ENCODE peak calls at places on chromosome 7, in eight cellular contexts. One of them, this sample, is unnamed.

GRCh38 chr7:128022631-128023532 is 8.4 kb downstream of the LRRC4 start:
- DNase-seq in transverse colon: no peak
- DNase-seq in tibial artery: no peak
- DNase-seq in uterus: peak; percentile 35
- DNase-seq in astrocyte: peak; percentile 80
- DNase-seq in IMR-90: peak; percentile 81
- DNase-seq in esophagus muscularis mucosa: no peak
- DNase-seq in HepG2: no peak
- DNase-seq in this sample: no peak

GRCh38 chr7:42400373-42400772 is 163.4 kb upstream of the GLI3 start:
- DNase-seq in tibial artery: no peak
- DNase-seq in transverse colon: no peak
- DNase-seq in uterus: no peak
- DNase-seq in HepG2: no peak
- DNase-seq in astrocyte: no peak
- DNase-seq in esophagus muscularis mucosa: no peak
- DNase-seq in IMR-90: no peak
- DNase-seq in this sample: no peak

GRCh38 chr7:100791881-100792666 is 35.2 kb downstream of the EPHB4 start:
- DNase-seq in uterus: no peak
- DNase-seq in IMR-90: no peak
- DNase-seq in HepG2: peak; percentile 72
- DNase-seq in tibial artery: no peak
- DNase-seq in astrocyte: no peak
- DNase-seq in transverse colon: no peak
- DNase-seq in esophagus muscularis mucosa: no peak
- DNase-seq in this sample: peak; percentile 63

GRCh38 chr7:32257632-32258031 is 187.4 kb upstream of the PDE1C start:
- DNase-seq in tibial artery: no peak
- DNase-seq in transverse colon: no peak
- DNase-seq in uterus: no peak
- DNase-seq in esophagus muscularis mucosa: no peak
- DNase-seq in astrocyte: no peak
- DNase-seq in IMR-90: no peak
- DNase-seq in HepG2: no peak
- DNase-seq in this sample: no peak

GRCh38 chr7:82595176-82595575 is 151.6 kb upstream of the CACNA2D1 start:
- DNase-seq in uterus: no peak
- DNase-seq in IMR-90: no peak
- DNase-seq in astrocyte: peak; percentile 44
- DNase-seq in esophagus muscularis mucosa: no peak
- DNase-seq in transverse colon: no peak
- DNase-seq in HepG2: no peak
- DNase-seq in tibial artery: no peak
- DNase-seq in this sample: no peak

GRCh38 chr7:147182859-147183258 is 1066.3 kb downstream of the CNTNAP2 start:
- DNase-seq in esophagus muscularis mucosa: no peak
- DNase-seq in uterus: no peak
- DNase-seq in IMR-90: peak; percentile 10
- DNase-seq in transverse colon: no peak
- DNase-seq in HepG2: no peak
- DNase-seq in astrocyte: no peak
- DNase-seq in tibial artery: no peak
- DNase-seq in this sample: no peak

GRCh38 chr7:82172017-82172416 is 271.6 kb downstream of the CACNA2D1 start:
- DNase-seq in astrocyte: no peak
- DNase-seq in uterus: no peak
- DNase-seq in esophagus muscularis mucosa: no peak
- DNase-seq in IMR-90: no peak
- DNase-seq in tibial artery: no peak
- DNase-seq in HepG2: no peak
- DNase-seq in transverse colon: no peak
- DNase-seq in this sample: no peak

GRCh38 chr7:70588151-70588550 is 543.8 kb upstream of the GALNT17 start:
- DNase-seq in tibial artery: no peak
- DNase-seq in HepG2: no peak
- DNase-seq in transverse colon: no peak
- DNase-seq in astrocyte: no peak
- DNase-seq in IMR-90: no peak
- DNase-seq in uterus: no peak
- DNase-seq in esophagus muscularis mucosa: no peak
- DNase-seq in this sample: peak; percentile 43

GRCh38 chr7:3673524-3673923 is 372.5 kb downstream of the SDK1 start:
- DNase-seq in astrocyte: no peak
- DNase-seq in uterus: no peak
- DNase-seq in IMR-90: peak; percentile 6
- DNase-seq in HepG2: peak; percentile 23
- DNase-seq in transverse colon: peak; percentile 50
- DNase-seq in tibial artery: no peak
- DNase-seq in esophagus muscularis mucosa: no peak
- DNase-seq in this sample: peak; percentile 91

GRCh38 chr7:3149231-3149960 is 105.7 kb upstream of the CARD11 start:
- DNase-seq in uterus: no peak
- DNase-seq in astrocyte: no peak
- DNase-seq in HepG2: no peak
- DNase-seq in tibial artery: peak; percentile 59
- DNase-seq in transverse colon: no peak
- DNase-seq in esophagus muscularis mucosa: no peak
- DNase-seq in IMR-90: no peak
- DNase-seq in this sample: peak; percentile 47

GRCh38 chr7:8442295-8442813 is 8.9 kb downstream of the NXPH1 start:
- DNase-seq in tibial artery: no peak
- DNase-seq in uterus: no peak
- DNase-seq in IMR-90: no peak
- DNase-seq in astrocyte: no peak
- DNase-seq in HepG2: no peak
- DNase-seq in transverse colon: no peak
- DNase-seq in esophagus muscularis mucosa: no peak
- DNase-seq in this sample: no peak

GRCh38 chr7:7861211-7861633 is 107.4 kb upstream of the GLCCI1 start:
- DNase-seq in transverse colon: no peak
- DNase-seq in tibial artery: no peak
- DNase-seq in HepG2: peak; percentile 49
- DNase-seq in IMR-90: peak; percentile 87
- DNase-seq in astrocyte: peak; percentile 86
- DNase-seq in uterus: no peak
- DNase-seq in esophagus muscularis mucosa: no peak
- DNase-seq in this sample: no peak

GRCh38 chr7:114997487-114998404 is 75.9 kb downstream of the MDFIC start:
- DNase-seq in HepG2: no peak
- DNase-seq in astrocyte: no peak
- DNase-seq in uterus: no peak
- DNase-seq in IMR-90: peak; percentile 37
- DNase-seq in transverse colon: no peak
- DNase-seq in esophagus muscularis mucosa: no peak
- DNase-seq in tibial artery: no peak
- DNase-seq in this sample: no peak

GRCh38 chr7:127813991-127814556 is 162.1 kb downstream of the SND1 start:
- DNase-seq in uterus: no peak
- DNase-seq in HepG2: no peak
- DNase-seq in astrocyte: peak; percentile 41
- DNase-seq in IMR-90: peak; percentile 57
- DNase-seq in esophagus muscularis mucosa: no peak
- DNase-seq in tibial artery: no peak
- DNase-seq in transverse colon: no peak
- DNase-seq in this sample: no peak

GRCh38 chr7:1987084-1987535 is 245.6 kb downstream of the MAD1L1 start:
- DNase-seq in HepG2: no peak
- DNase-seq in astrocyte: no peak
- DNase-seq in IMR-90: no peak
- DNase-seq in transverse colon: no peak
- DNase-seq in esophagus muscularis mucosa: no peak
- DNase-seq in tibial artery: no peak
- DNase-seq in uterus: no peak
- DNase-seq in this sample: no peak

GRCh38 chr7:33494473-33494872 is 365.1 kb downstream of the BBS9 start:
- DNase-seq in tibial artery: no peak
- DNase-seq in astrocyte: no peak
- DNase-seq in HepG2: no peak
- DNase-seq in esophagus muscularis mucosa: no peak
- DNase-seq in transverse colon: no peak
- DNase-seq in IMR-90: peak; percentile 11
- DNase-seq in uterus: no peak
- DNase-seq in this sample: no peak

GRCh38 chr7:33500590-33500989 is 371.2 kb downstream of the BBS9 start:
- DNase-seq in astrocyte: no peak
- DNase-seq in HepG2: no peak
- DNase-seq in esophagus muscularis mucosa: no peak
- DNase-seq in transverse colon: no peak
- DNase-seq in IMR-90: peak; percentile 10
- DNase-seq in uterus: no peak
- DNase-seq in tibial artery: no peak
- DNase-seq in this sample: no peak

DNA sequence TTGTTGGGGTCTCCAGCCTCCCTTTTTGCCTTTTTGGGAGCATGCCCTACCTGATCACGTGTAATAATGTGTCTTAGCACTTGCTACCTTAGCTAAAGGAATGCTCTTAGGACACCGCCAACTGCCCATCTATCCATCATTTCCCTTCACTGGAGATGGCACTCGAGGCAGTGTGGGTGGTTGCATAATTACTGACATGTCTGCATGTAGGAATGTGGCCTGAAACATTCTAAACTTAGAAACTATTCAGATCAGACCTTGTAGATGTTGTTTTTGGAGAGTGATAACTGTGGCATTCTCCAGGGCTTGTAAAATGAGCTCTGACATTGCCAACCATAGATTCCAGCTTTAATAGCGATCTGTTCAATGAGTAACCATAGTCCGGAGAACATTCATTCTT is 365.8 kb downstream of the BBS9 start:
- DNase-seq in astrocyte: peak; percentile 82
- DNase-seq in tibial artery: no peak
- DNase-seq in transverse colon: no peak
- DNase-seq in uterus: no peak
- DNase-seq in esophagus muscularis mucosa: no peak
- DNase-seq in IMR-90: peak; percentile 46
- DNase-seq in HepG2: no peak
- DNase-seq in this sample: no peak
- H3K4me3 ChIP-seq in astrocyte: no peak overlapping the region
- H3K4me3 ChIP-seq in tibial artery: no peak overlapping the region
- H3K4me3 ChIP-seq in transverse colon: no peak overlapping the region
- H3K4me3 ChIP-seq in uterus: no peak overlapping the region
- H3K4me3 ChIP-seq in esophagus muscularis mucosa: no peak overlapping the region
- H3K4me3 ChIP-seq in IMR-90: no peak overlapping the region
- H3K4me3 ChIP-seq in HepG2: no peak overlapping the region
- H3K4me3 ChIP-seq in this sample: no peak overlapping the region

GRCh38 chr7:121303422-121304171 is 25.2 kb upstream of the WNT16 start:
- DNase-seq in transverse colon: no peak
- DNase-seq in esophagus muscularis mucosa: no peak
- DNase-seq in HepG2: no peak
- DNase-seq in IMR-90: no peak
- DNase-seq in astrocyte: no peak
- DNase-seq in uterus: no peak
- DNase-seq in tibial artery: no peak
- DNase-seq in this sample: no peak

GRCh38 chr7:121305109-121305508 is 23.7 kb upstream of the WNT16 start:
- DNase-seq in uterus: no peak
- DNase-seq in HepG2: no peak
- DNase-seq in transverse colon: no peak
- DNase-seq in tibial artery: no peak
- DNase-seq in esophagus muscularis mucosa: no peak
- DNase-seq in IMR-90: peak; percentile 50
- DNase-seq in astrocyte: peak; percentile 16
- DNase-seq in this sample: no peak

GRCh38 chr7:121306565-121306964 is 22.2 kb upstream of the WNT16 start:
- DNase-seq in uterus: no peak
- DNase-seq in astrocyte: no peak
- DNase-seq in transverse colon: no peak
- DNase-seq in tibial artery: no peak
- DNase-seq in esophagus muscularis mucosa: no peak
- DNase-seq in IMR-90: no peak
- DNase-seq in HepG2: no peak
- DNase-seq in this sample: no peak

GRCh38 chr7:121302214-121302745 is 26.5 kb upstream of the WNT16 start:
- DNase-seq in IMR-90: peak; percentile 89
- DNase-seq in astrocyte: peak; percentile 73
- DNase-seq in HepG2: no peak
- DNase-seq in transverse colon: no peak
- DNase-seq in tibial artery: no peak
- DNase-seq in esophagus muscularis mucosa: no peak
- DNase-seq in uterus: no peak
- DNase-seq in this sample: no peak

DNA sequence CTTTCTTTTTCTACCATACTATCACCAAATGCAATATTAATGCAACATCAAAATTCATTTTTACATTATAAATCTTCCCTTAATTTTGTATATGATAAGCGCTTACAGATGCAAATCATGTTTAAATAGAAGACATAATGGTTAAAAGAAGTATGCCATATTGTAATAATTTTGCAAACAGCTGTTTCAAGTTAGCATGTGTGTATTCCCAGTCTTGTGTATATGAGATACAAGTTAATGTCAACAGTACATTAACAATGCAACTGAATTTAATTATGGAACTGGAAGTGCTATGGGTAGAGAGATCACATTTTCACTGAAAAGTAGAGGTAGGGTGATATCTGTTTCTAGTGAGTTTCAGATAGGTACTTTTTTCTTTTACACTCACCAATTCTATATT is 24.5 kb upstream of the WNT16 start:
- DNase-seq in astrocyte: no peak
- DNase-seq in HepG2: no peak
- DNase-seq in transverse colon: no peak
- DNase-seq in tibial artery: no peak
- DNase-seq in IMR-90: peak; percentile 33
- DNase-seq in uterus: no peak
- DNase-seq in esophagus muscularis mucosa: no peak
- DNase-seq in this sample: no peak
- H3K4me1 ChIP-seq in astrocyte: peaks cover 17% of the 10 kb centered on the region
- H3K4me1 ChIP-seq in HepG2: no peaks in the 10 kb centered on the region
- H3K4me1 ChIP-seq in transverse colon: peaks cover 4% of the 10 kb centered on the region
- H3K4me1 ChIP-seq in tibial artery: no peaks in the 10 kb centered on the region
- H3K4me1 ChIP-seq in IMR-90: peaks cover 12% of the 10 kb centered on the region
- H3K4me1 ChIP-seq in uterus: no peaks in the 10 kb centered on the region
- H3K4me1 ChIP-seq in esophagus muscularis mucosa: no peaks in the 10 kb centered on the region
- H3K4me1 ChIP-seq in this sample: peaks cover 2% of the 10 kb centered on the region

DNA sequence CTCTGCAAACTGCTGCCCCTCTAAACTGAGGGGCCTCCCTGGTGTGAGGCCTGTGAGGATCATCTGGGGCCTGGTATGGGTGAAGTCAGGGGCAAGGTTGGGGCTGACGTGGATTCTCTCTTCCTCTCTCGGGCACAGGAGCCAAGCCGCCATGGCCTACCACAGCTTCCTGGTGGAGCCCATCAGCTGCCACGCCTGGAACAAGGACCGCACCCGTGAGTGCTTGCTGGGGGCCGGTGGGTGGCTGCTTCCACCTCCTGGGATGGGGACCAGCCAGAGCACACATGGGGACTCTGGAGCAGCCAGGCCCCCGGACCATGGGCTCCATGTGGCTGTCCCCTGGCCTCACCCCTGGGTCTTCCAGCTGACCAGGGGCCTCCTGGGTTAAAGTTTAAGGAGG is 11.0 kb downstream of the ARPC1B start:
- DNase-seq in HepG2: no peak
- DNase-seq in transverse colon: no peak
- DNase-seq in tibial artery: no peak
- DNase-seq in IMR-90: no peak
- DNase-seq in astrocyte: no peak
- DNase-seq in esophagus muscularis mucosa: no peak
- DNase-seq in uterus: no peak
- DNase-seq in this sample: no peak
- H3K36me3 ChIP-seq in HepG2: peaks cover 8% of the 10 kb centered on the region
- H3K36me3 ChIP-seq in transverse colon: peaks cover 19% of the 10 kb centered on the region
- H3K36me3 ChIP-seq in tibial artery: peaks cover 58% of the 10 kb centered on the region
- H3K36me3 ChIP-seq in IMR-90: peaks cover 31% of the 10 kb centered on the region
- H3K36me3 ChIP-seq in astrocyte: peaks cover 16% of the 10 kb centered on the region
- H3K36me3 ChIP-seq in esophagus muscularis mucosa: peaks cover 62% of the 10 kb centered on the region
- H3K36me3 ChIP-seq in uterus: no peaks in the 10 kb centered on the region
- H3K36me3 ChIP-seq in this sample: peaks cover 40% of the 10 kb centered on the region

GRCh38 chr7:46767071-46767470 is 814.8 kb downstream of the TNS3 start:
- DNase-seq in IMR-90: no peak
- DNase-seq in esophagus muscularis mucosa: no peak
- DNase-seq in HepG2: no peak
- DNase-seq in tibial artery: no peak
- DNase-seq in astrocyte: no peak
- DNase-seq in transverse colon: no peak
- DNase-seq in uterus: no peak
- DNase-seq in this sample: no peak
- H3K4me3 ChIP-seq in IMR-90: no peak overlapping the region
- H3K4me3 ChIP-seq in esophagus muscularis mucosa: no peak overlapping the region
- H3K4me3 ChIP-seq in HepG2: no peak overlapping the region
- H3K4me3 ChIP-seq in tibial artery: no peak overlapping the region
- H3K4me3 ChIP-seq in astrocyte: no peak overlapping the region
- H3K4me3 ChIP-seq in transverse colon: no peak overlapping the region
- H3K4me3 ChIP-seq in uterus: no peak overlapping the region
- H3K4me3 ChIP-seq in this sample: no peak overlapping the region

This sample was measured in endodermal cell.